ENCODE peak calls at places on chromosomes 2 and 18, in seven cellular contexts. O is lower leg skin, G is HT1080, H is iPS DF 6.9, U is GM12878, J is kidney, V is kidney tubule cell. K is an unnamed sample.

GRCh38 chr2:144504191-144504590 is 15.7 kb downstream of the ZEB2 start:
- DNase-seq in O (no peak), G (no peak), H (no peak), U (no peak), J (no peak), V (no peak), K (no peak)

GRCh38 chr18:11672846-11673454 is 16.1 kb upstream of the GNAL start:
- DNase-seq in O (no peak), G (no peak), H (no peak), U (no peak), J (no peak), V (no peak), K (no peak)

GRCh38 chr2:19851116-19851515 is 50.7 kb downstream of the TTC32 start:
- DNase-seq in O (no peak), G (no peak), H (peak), U (no peak), J (no peak), V (peak), K (no peak)

GRCh38 chr2:226424971-226425370 is 374.6 kb downstream of the IRS1 start:
- DNase-seq in O (no peak), G (peak), H (no peak), U (no peak), J (no peak), V (peak), K (no peak)

GRCh38 chr18:26309283-26309682 is 83.0 kb downstream of the TAF4B start:
- DNase-seq in O (no peak), G (peak), H (no peak), U (no peak), J (no peak), V (peak), K (no peak)

GRCh38 chr18:2223859-2224258 is 347.4 kb downstream of the METTL4 start:
- DNase-seq in O (no peak), G (peak), H (no peak), U (no peak), J (no peak), V (peak), K (peak)

GRCh38 chr18:63883617-63884016 is 3.9 kb upstream of the SERPINB2 start:
- DNase-seq in O (no peak), G (no peak), H (no peak), U (no peak), J (no peak), V (no peak), K (no peak)

GRCh38 chr18:49041677-49042570 is 91.2 kb upstream of the SMAD7 start:
- DNase-seq in O (no peak), G (peak), H (no peak), U (no peak), J (no peak), V (peak), K (peak)

GRCh38 chr2:169877406-169877805 is 50.2 kb downstream of the UBR3 start:
- DNase-seq in O (no peak), G (no peak), H (no peak), U (no peak), J (no peak), V (peak), K (peak)

GRCh38 chr2:66526171-66526570 is 91.2 kb downstream of the MEIS1 start:
- DNase-seq in O (no peak), G (no peak), H (no peak), U (no peak), J (no peak), V (peak), K (no peak)

GRCh38 chr2:152419944-152420813 is 85.2 kb downstream of the FMNL2 start:
- DNase-seq in O (no peak), G (no peak), H (no peak), U (no peak), J (no peak), V (no peak), K (no peak)

GRCh38 chr18:50454379-50455005 is 79.6 kb downstream of the SKA1 start:
- DNase-seq in O (no peak), G (peak), H (no peak), U (no peak), J (no peak), V (peak), K (no peak)

GRCh38 chr18:10086458-10086857 is 172.6 kb downstream of the VAPA start:
- DNase-seq in O (no peak), G (no peak), H (no peak), U (no peak), J (no peak), V (no peak), K (no peak)

GRCh38 chr2:187369471-187369870 is 78.6 kb downstream of the CALCRL start:
- DNase-seq in O (no peak), G (peak), H (no peak), U (no peak), J (no peak), V (no peak), K (no peak)

GRCh38 chr18:63090334-63090733 is 229.2 kb downstream of the BCL2 start:
- DNase-seq in O (no peak), G (no peak), H (no peak), U (no peak), J (no peak), V (no peak), K (no peak)

GRCh38 chr18:26804474-26804873 is 61.0 kb downstream of the AQP4 start:
- DNase-seq in O (no peak), G (no peak), H (no peak), U (no peak), J (no peak), V (no peak), K (no peak)

GRCh38 chr2:174842496-174842895 is 78.2 kb upstream of the CHRNA1 start:
- DNase-seq in O (no peak), G (no peak), H (no peak), U (no peak), J (no peak), V (no peak), K (no peak)

GRCh38 chr2:224973112-224974016 is 68.9 kb downstream of the DOCK10 start:
- DNase-seq in O (no peak), G (peak), H (no peak), U (no peak), J (no peak), V (peak), K (no peak)

GRCh38 chr2:119741001-119741400 is 18.7 kb upstream of the PTPN4 start:
- DNase-seq in O (no peak), G (no peak), H (no peak), U (no peak), J (no peak), V (no peak), K (no peak)

GRCh38 chr2:235543851-235544686 is 50.2 kb downstream of the AGAP1 start:
- DNase-seq in O (no peak), G (no peak), H (no peak), U (no peak), J (peak), V (no peak), K (no peak)

GRCh38 chr2:219157396-219157795 is 3.2 kb downstream of the NHEJ1 start:
- DNase-seq in O (no peak), G (no peak), H (no peak), U (no peak), J (no peak), V (no peak), K (no peak)

GRCh38 chr2:209840434-209840833 is 68.8 kb downstream of the UNC80 start:
- DNase-seq in O (no peak), G (no peak), H (no peak), U (no peak), J (no peak), V (no peak), K (no peak)

GRCh38 chr2:55120634-55121359 is 70.5 kb upstream of the RTN4 start:
- DNase-seq in O (no peak), G (no peak), H (no peak), U (no peak), J (peak), V (no peak), K (peak)

GRCh38 chr2:23417310-23417709 is 32.3 kb downstream of the KLHL29 start:
- DNase-seq in O (no peak), G (no peak), H (no peak), U (no peak), J (no peak), V (no peak), K (no peak)

GRCh38 chr2:109663721-109664120 is 49.6 kb downstream of the SOWAHC start:
- DNase-seq in O (peak), G (peak), H (no peak), U (no peak), J (peak), V (peak), K (no peak)

GRCh38 chr2:232529806-232530547 is 4.0 kb downstream of the CHRND start:
- DNase-seq in O (no peak), G (no peak), H (no peak), U (no peak), J (peak), V (no peak), K (no peak)

GRCh38 chr2:3491716-3492474 is 27.4 kb downstream of the ADI1 start:
- DNase-seq in O (no peak), G (no peak), H (no peak), U (no peak), J (no peak), V (no peak), K (no peak)

GRCh38 chr2:127431408-127432023 is 13.3 kb downstream of the PROC start:
- DNase-seq in O (peak), G (no peak), H (no peak), U (no peak), J (no peak), V (no peak), K (no peak)

GRCh38 chr18:3653859-3654441 is 204.0 kb downstream of the TGIF1 start:
- DNase-seq in O (no peak), G (no peak), H (no peak), U (no peak), J (no peak), V (no peak), K (no peak)

GRCh38 chr2:108459441-108459840 is 10.4 kb downstream of the GCC2 start:
- DNase-seq in O (no peak), G (no peak), H (no peak), U (no peak), J (no peak), V (no peak), K (no peak)

GRCh38 chr2:126649101-126649500 is 6.9 kb upstream of the GYPC start:
- DNase-seq in O (no peak), G (no peak), H (no peak), U (no peak), J (no peak), V (no peak), K (no peak)

GRCh38 chr2:181165199-181165868 is 184.9 kb downstream of the UBE2E3 start:
- DNase-seq in O (no peak), G (no peak), H (no peak), U (no peak), J (no peak), V (no peak), K (no peak)

K was measured in Kasumi-1.